ENCODE peak calls at places on chromosomes 4 and X, in ten cellular contexts. M is T-helper 1 cell; K is sciatic nerve; T is HEK293T; F is HT1080; W is activated CD4-positive, alpha-beta T cell treated with anti-CD3 and anti-CD28 coated beads for 48 hours; C is pancreas; E is ovary; U is heart left ventricle; J is NCI-H524 treated with DMSO at 0.1 percent for 48 hours. X is an unnamed sample.

GRCh38 chr4:38563703-38564490 is 100.1 kb upstream of the KLF3 start:
- DNase-seq in M (no peak), K (no peak), T (no peak), F (no peak), W (no peak), C (no peak), E (no peak), U (no peak), J (peak), X (no peak)

GRCh38 chrX:119790977-119791436 is 423 bp downstream of the RPL39 start:
- DNase-seq in M (peak), K (peak), T (no peak), F (no peak), W (peak), C (no peak), E (peak), U (peak), J (no peak), X (peak)

GRCh38 chr4:161990721-161991120 is 173.1 kb downstream of the FSTL5 start:
- DNase-seq in M (no peak), K (no peak), T (no peak), F (no peak), W (no peak), C (no peak), E (no peak), U (no peak), J (no peak), X (no peak)

GRCh38 chr4:132227349-132228165 is 921.5 kb upstream of the PCDH10 start:
- DNase-seq in M (no peak), K (no peak), T (peak), F (peak), W (peak), C (peak), E (no peak), U (no peak), J (no peak), X (peak)

GRCh38 chr4:80461412-80461811 is 125.9 kb downstream of the CFAP299 start:
- DNase-seq in M (no peak), K (no peak), T (no peak), F (no peak), W (no peak), C (no peak), E (no peak), U (no peak), J (no peak), X (no peak)

GRCh38 chr4:22504931-22505330 is 10.9 kb downstream of the ADGRA3 start:
- DNase-seq in M (no peak), K (no peak), T (no peak), F (no peak), W (no peak), C (no peak), E (no peak), U (no peak), J (no peak), X (no peak)

GRCh38 chr4:128639586-128640270 is 169.8 kb upstream of the JADE1 start:
- DNase-seq in M (no peak), K (no peak), T (no peak), F (no peak), W (no peak), C (no peak), E (no peak), U (no peak), J (no peak), X (no peak)

GRCh38 chrX:125998432-125998831 is 167.7 kb downstream of the DCAF12L2 start:
- DNase-seq in M (no peak), K (no peak), T (peak), F (peak), W (no peak), C (no peak), E (no peak), U (no peak), J (peak), X (no peak)

GRCh38 chrX:44906041-44906440 is 33.1 kb downstream of the KDM6A start:
- DNase-seq in M (no peak), K (no peak), T (no peak), F (no peak), W (no peak), C (no peak), E (no peak), U (no peak), J (no peak), X (no peak)

GRCh38 chr4:16794816-16795445 is 103.5 kb downstream of the LDB2 start:
- DNase-seq in M (no peak), K (peak), T (peak), F (peak), W (peak), C (peak), E (peak), U (peak), J (no peak), X (peak)

GRCh38 chr4:56656346-56656643 is 24.8 kb downstream of the HOPX start:
- DNase-seq in M (no peak), K (no peak), T (no peak), F (no peak), W (peak), C (no peak), E (no peak), U (peak), J (no peak), X (peak)

GRCh38 chr4:40582413-40582812 is 47.3 kb downstream of the RBM47 start:
- DNase-seq in M (no peak), K (no peak), T (no peak), F (no peak), W (no peak), C (no peak), E (no peak), U (no peak), J (no peak), X (no peak)

GRCh38 chrX:129749069-129749468 is 10.3 kb downstream of the XPNPEP2 start:
- DNase-seq in M (no peak), K (no peak), T (no peak), F (no peak), W (no peak), C (no peak), E (no peak), U (no peak), J (no peak), X (no peak)

GRCh38 chr4:109332926-109333464 is 30.5 kb upstream of the COL25A1 start:
- DNase-seq in M (no peak), K (no peak), T (peak), F (no peak), W (peak), C (no peak), E (no peak), U (no peak), J (no peak), X (no peak)

GRCh38 chr4:108396900-108397299 is 223.5 kb upstream of the RPL34 start:
- DNase-seq in M (no peak), K (no peak), T (no peak), F (no peak), W (no peak), C (no peak), E (no peak), U (no peak), J (no peak), X (no peak)

GRCh38 chrX:2711441-2711840 is 20.3 kb downstream of the CD99 start:
- DNase-seq in M (no peak), K (no peak), T (no peak), F (no peak), W (no peak), C (no peak), E (no peak), U (no peak), J (no peak), X (no peak)